ENCODE peak calls at places on chromosomes 4 and X, in seven cellular contexts. E, P, U, G, C, D and Q are unnamed samples.

GRCh38 chrX:118974088-118974907 is at the start of gene LONRF3:
- DNase-seq in E (peak), P (peak), U (peak), G (peak), C (peak), D (no peak), Q (peak)

GRCh38 chr4:171067422-171067821 is 745.8 kb upstream of the GALNTL6 start:
- DNase-seq in E (no peak), P (no peak), U (no peak), G (no peak), C (no peak), D (no peak), Q (no peak)

GRCh38 chr4:54658321-54659093 is 750 bp downstream of the KIT start:
- DNase-seq in E (no peak), P (peak), U (peak), G (peak), C (peak), D (peak), Q (peak)

GRCh38 chr4:182922551-182923284 is 5.5 kb upstream of the DCTD start:
- DNase-seq in E (no peak), P (peak), U (no peak), G (peak), C (no peak), D (no peak), Q (no peak)

GRCh38 chrX:3384330-3384729 is 37.9 kb upstream of the MXRA5 start:
- DNase-seq in E (no peak), P (no peak), U (no peak), G (no peak), C (no peak), D (peak), Q (no peak)

GRCh38 chr4:87839309-87839946 is 6.7 kb downstream of the MEPE start:
- DNase-seq in E (no peak), P (peak), U (no peak), G (peak), C (no peak), D (peak), Q (peak)

GRCh38 chr4:85024671-85025070 is 58.2 kb upstream of the WDFY3 start:
- DNase-seq in E (no peak), P (no peak), U (no peak), G (no peak), C (no peak), D (no peak), Q (no peak)

GRCh38 chr4:185711764-185712163 is 100.2 kb downstream of the SORBS2 start:
- DNase-seq in E (no peak), P (peak), U (no peak), G (no peak), C (no peak), D (peak), Q (no peak)

GRCh38 chr4:39169426-39169825 is 12.9 kb upstream of the WDR19 start:
- DNase-seq in E (no peak), P (no peak), U (no peak), G (no peak), C (no peak), D (peak), Q (no peak)

GRCh38 chr4:37990731-37991130 is 30.5 kb downstream of the PTTG2 start:
- DNase-seq in E (no peak), P (no peak), U (no peak), G (no peak), C (no peak), D (no peak), Q (no peak)

GRCh38 chrX:77451041-77451440 is 3.9 kb downstream of the FGF16 start:
- DNase-seq in E (no peak), P (peak), U (no peak), G (no peak), C (no peak), D (peak), Q (no peak)

GRCh38 chr4:98506462-98507132 is 151.8 kb downstream of the TSPAN5 start:
- DNase-seq in E (no peak), P (no peak), U (peak), G (no peak), C (no peak), D (no peak), Q (no peak)

GRCh38 chr4:102564399-102564921 is 63.3 kb downstream of the NFKB1 start:
- DNase-seq in E (no peak), P (no peak), U (no peak), G (no peak), C (no peak), D (peak), Q (peak)

GRCh38 chrX:24676403-24677024 is 17.2 kb upstream of the POLA1 start:
- DNase-seq in E (no peak), P (no peak), U (no peak), G (no peak), C (no peak), D (no peak), Q (peak)

GRCh38 chrX:48736303-48736702 is 25.2 kb upstream of the GLOD5 start:
- DNase-seq in E (no peak), P (no peak), U (no peak), G (no peak), C (no peak), D (no peak), Q (no peak)

GRCh38 chr4:134505511-134505910 is 303.9 kb upstream of the PABPC4L start:
- DNase-seq in E (no peak), P (peak), U (no peak), G (no peak), C (no peak), D (no peak), Q (no peak)

GRCh38 chrX:119539872-119540271 is 25.3 kb downstream of the STEEP1 start:
- DNase-seq in E (no peak), P (no peak), U (peak), G (no peak), C (no peak), D (no peak), Q (peak)

GRCh38 chr4:158728256-158728655 is 5.1 kb upstream of the PPID start:
- DNase-seq in E (no peak), P (no peak), U (no peak), G (no peak), C (no peak), D (no peak), Q (no peak)

GRCh38 chrX:47112316-47112954 is 32.1 kb downstream of the NDUFB11 start:
- DNase-seq in E (no peak), P (no peak), U (no peak), G (no peak), C (no peak), D (peak), Q (peak)

GRCh38 chr4:14022428-14022827 is 394.9 kb upstream of the BOD1L1 start:
- DNase-seq in E (no peak), P (peak), U (no peak), G (no peak), C (no peak), D (peak), Q (no peak)

GRCh38 chr4:119209077-119209476 is 3.4 kb upstream of the USP53 start:
- DNase-seq in E (no peak), P (peak), U (no peak), G (no peak), C (no peak), D (peak), Q (peak)

GRCh38 chr4:123449780-123450179 is 53.2 kb downstream of the SPRY1 start:
- DNase-seq in E (no peak), P (peak), U (no peak), G (no peak), C (no peak), D (peak), Q (no peak)

GRCh38 chr4:186737427-186737826 is 13.8 kb upstream of the FAT1 start:
- DNase-seq in E (no peak), P (no peak), U (no peak), G (no peak), C (no peak), D (no peak), Q (no peak)

GRCh38 chrX:118272237-118272636 is 73.7 kb upstream of the WDR44 start:
- DNase-seq in E (no peak), P (peak), U (no peak), G (no peak), C (no peak), D (peak), Q (no peak)

GRCh38 chr4:128639586-128640270 is 169.8 kb upstream of the JADE1 start:
- DNase-seq in E (no peak), P (peak), U (no peak), G (no peak), C (no peak), D (no peak), Q (no peak)

GRCh38 chr4:96170198-96170597 is 330.3 kb downstream of the PDHA2 start:
- DNase-seq in E (no peak), P (peak), U (no peak), G (no peak), C (no peak), D (no peak), Q (no peak)
- TF ChIP-seq CTCF in E (no peak), P (peak), U (peak), G (no peak), C (no peak), D (peak), Q (no peak)

GRCh38 chr4:73870778-73871177 is 1.6 kb downstream of the CXCL1 start:
- DNase-seq in E (no peak), P (peak), U (no peak), G (no peak), C (no peak), D (no peak), Q (no peak)
- TF ChIP-seq CTCF in E (no peak), P (no peak), U (no peak), G (no peak), C (no peak), D (no peak), Q (no peak)

DNA sequence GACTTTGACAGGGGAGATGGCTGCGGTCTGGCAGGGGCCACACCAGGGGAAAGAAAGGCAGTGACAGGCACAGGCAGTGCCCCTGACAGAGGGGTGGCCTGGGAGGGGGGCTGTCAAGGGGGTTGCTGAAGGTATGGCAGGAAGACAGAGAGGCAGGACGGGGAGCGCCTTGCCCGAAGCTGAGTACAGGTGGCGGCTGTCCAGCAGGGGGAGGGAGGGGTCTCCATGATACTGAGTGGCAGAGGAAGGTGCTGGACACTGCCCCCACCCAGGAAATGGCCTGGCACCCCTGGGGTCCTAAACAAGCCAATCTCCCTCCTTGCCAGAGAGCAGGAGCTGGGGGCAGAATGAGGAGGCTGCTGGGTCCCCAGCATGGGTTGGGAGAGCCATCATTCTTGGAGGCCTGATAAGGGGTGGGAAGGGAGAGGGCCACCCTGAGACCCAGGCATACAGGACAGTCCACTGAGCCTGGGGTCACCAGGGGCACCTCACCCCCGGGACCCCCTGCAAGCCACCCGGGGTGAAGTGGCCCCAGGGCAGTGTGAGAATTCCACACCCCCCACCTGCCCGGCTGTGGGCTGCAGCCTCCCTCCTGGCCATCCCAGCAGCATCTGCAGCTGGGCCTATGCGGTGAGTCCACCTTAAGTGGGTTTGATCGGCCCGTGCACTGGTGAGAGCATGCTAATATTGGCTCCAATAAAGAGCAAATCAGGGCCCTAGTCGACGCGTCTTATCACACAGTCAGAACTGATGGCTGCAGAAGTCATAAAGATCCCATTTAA is 108.5 kb downstream of the FAM53A start:
- DNase-seq in E (no peak), P (no peak), U (no peak), G (no peak), C (no peak), D (no peak), Q (no peak)
- TF ChIP-seq CTCF in E (no peak), P (no peak), U (no peak), G (no peak), C (no peak), D (no peak), Q (no peak)

DNA sequence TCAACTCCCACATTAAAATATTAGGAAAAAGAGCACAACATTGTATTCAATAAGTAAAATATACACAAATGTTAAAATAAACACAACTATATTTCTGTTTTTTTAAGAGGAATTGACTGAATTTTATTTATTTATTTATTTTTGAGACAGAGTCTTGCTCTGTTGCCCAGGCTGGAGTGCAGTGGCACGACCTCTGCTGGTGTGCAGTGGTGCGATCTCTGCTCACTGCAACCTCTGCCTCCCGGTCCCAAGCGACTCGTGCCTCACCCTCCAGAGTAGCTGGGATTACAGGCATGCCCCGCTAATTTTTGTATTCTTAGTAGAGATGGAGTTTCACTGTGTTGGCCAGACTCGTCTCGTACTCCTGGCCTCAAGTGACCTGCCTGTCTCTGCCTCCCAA is 31.4 kb downstream of the TEX13A start:
- DNase-seq in E (no peak), P (no peak), U (no peak), G (no peak), C (no peak), D (no peak), Q (no peak)
- TF ChIP-seq CTCF in E (no peak), P (no peak), U (no peak), G (no peak), C (no peak), D (no peak), Q (no peak)